ENCODE peak calls at places on chromosomes 2 and 18, in eight cellular contexts. One of them, this sample, is unnamed.

GRCh38 chr2:974054-974453 is 23.4 kb downstream of the SNTG2 start:
- DNase-seq in brain microvascular endothelial cell: no peak
- DNase-seq in ovary: no peak
- DNase-seq in foreskin fibroblast: no peak
- DNase-seq in astrocyte of the cerebellum: no peak
- DNase-seq in heart left ventricle: no peak
- DNase-seq in H1: no peak
- DNase-seq in tibial nerve: no peak
- DNase-seq in this sample: no peak

GRCh38 chr2:76019130-76019529 is 308.4 kb upstream of the GCFC2 start:
- DNase-seq in brain microvascular endothelial cell: no peak
- DNase-seq in tibial nerve: no peak
- DNase-seq in astrocyte of the cerebellum: no peak
- DNase-seq in heart left ventricle: no peak
- DNase-seq in ovary: no peak
- DNase-seq in foreskin fibroblast: no peak
- DNase-seq in H1: no peak
- DNase-seq in this sample: no peak

GRCh38 chr2:69366-70344 is 23.4 kb upstream of the FAM110C start:
- DNase-seq in H1: no peak
- DNase-seq in astrocyte of the cerebellum: no peak
- DNase-seq in ovary: no peak
- DNase-seq in tibial nerve: no peak
- DNase-seq in foreskin fibroblast: no peak
- DNase-seq in heart left ventricle: no peak
- DNase-seq in brain microvascular endothelial cell: no peak
- DNase-seq in this sample: no peak

GRCh38 chr2:101775092-101775491 is 77.6 kb downstream of the MAP4K4 start:
- DNase-seq in H1: no peak
- DNase-seq in foreskin fibroblast: no peak
- DNase-seq in ovary: no peak
- DNase-seq in heart left ventricle: no peak
- DNase-seq in brain microvascular endothelial cell: no peak
- DNase-seq in tibial nerve: no peak
- DNase-seq in astrocyte of the cerebellum: no peak
- DNase-seq in this sample: no peak

GRCh38 chr2:174330945-174331619 is 3.7 kb upstream of the SP9 start:
- DNase-seq in H1: no peak
- DNase-seq in tibial nerve: no peak
- DNase-seq in ovary: no peak
- DNase-seq in heart left ventricle: no peak
- DNase-seq in foreskin fibroblast: no peak
- DNase-seq in brain microvascular endothelial cell: no peak
- DNase-seq in astrocyte of the cerebellum: no peak
- DNase-seq in this sample: no peak

GRCh38 chr2:43224571-43225092 is 1.8 kb downstream of the ZFP36L2 start:
- DNase-seq in ovary: peak; percentile 54
- DNase-seq in tibial nerve: no peak
- DNase-seq in brain microvascular endothelial cell: peak; percentile 8
- DNase-seq in foreskin fibroblast: no peak
- DNase-seq in astrocyte of the cerebellum: no peak
- DNase-seq in heart left ventricle: no peak
- DNase-seq in H1: no peak
- DNase-seq in this sample: no peak

GRCh38 chr2:105243961-105244360 is 2.4 kb downstream of the GPR45 start:
- DNase-seq in foreskin fibroblast: no peak
- DNase-seq in brain microvascular endothelial cell: no peak
- DNase-seq in astrocyte of the cerebellum: no peak
- DNase-seq in heart left ventricle: no peak
- DNase-seq in ovary: no peak
- DNase-seq in H1: no peak
- DNase-seq in tibial nerve: no peak
- DNase-seq in this sample: no peak

GRCh38 chr2:235171511-235172130 is 219.8 kb downstream of the SH3BP4 start:
- DNase-seq in heart left ventricle: no peak
- DNase-seq in tibial nerve: no peak
- DNase-seq in astrocyte of the cerebellum: no peak
- DNase-seq in ovary: no peak
- DNase-seq in brain microvascular endothelial cell: peak; percentile 80
- DNase-seq in H1: no peak
- DNase-seq in foreskin fibroblast: peak; percentile 54
- DNase-seq in this sample: peak; percentile 44

GRCh38 chr18:12657048-12657848 is 659 bp downstream of the SPIRE1 start:
- DNase-seq in H1: no peak
- DNase-seq in heart left ventricle: peak; percentile 49
- DNase-seq in foreskin fibroblast: peak; percentile 32
- DNase-seq in tibial nerve: no peak
- DNase-seq in brain microvascular endothelial cell: peak; percentile 7
- DNase-seq in ovary: peak; percentile 47
- DNase-seq in astrocyte of the cerebellum: no peak
- DNase-seq in this sample: no peak
- H3K4me3 ChIP-seq in H1: peak overlapping the region; percentile 84
- H3K4me3 ChIP-seq in heart left ventricle: peak overlapping the region; percentile 95
- H3K4me3 ChIP-seq in foreskin fibroblast: peak overlapping the region; percentile 69
- H3K4me3 ChIP-seq in tibial nerve: peak overlapping the region; percentile 89
- H3K4me3 ChIP-seq in brain microvascular endothelial cell: peak overlapping the region; percentile 78
- H3K4me3 ChIP-seq in ovary: peak overlapping the region; percentile 85
- H3K4me3 ChIP-seq in astrocyte of the cerebellum: peak overlapping the region; percentile 64
- H3K4me3 ChIP-seq in this sample: peak overlapping the region; percentile 71

GRCh38 chr18:41954827-41955613 is at the start of gene PIK3C3:
- DNase-seq in H1: peak; percentile 88
- DNase-seq in foreskin fibroblast: peak; percentile 96
- DNase-seq in ovary: peak; percentile 96
- DNase-seq in tibial nerve: peak; percentile 93
- DNase-seq in heart left ventricle: peak; percentile 97
- DNase-seq in astrocyte of the cerebellum: peak; percentile 98
- DNase-seq in brain microvascular endothelial cell: peak; percentile 97
- DNase-seq in this sample: peak; percentile 87
- TF ChIP-seq CTCF in H1: no peak
- TF ChIP-seq CTCF in foreskin fibroblast: no peak
- TF ChIP-seq CTCF in ovary: no peak
- TF ChIP-seq CTCF in tibial nerve: no peak
- TF ChIP-seq CTCF in heart left ventricle: no peak
- TF ChIP-seq CTCF in astrocyte of the cerebellum: no peak
- TF ChIP-seq CTCF in brain microvascular endothelial cell: no peak
- TF ChIP-seq CTCF in this sample: no peak

DNA sequence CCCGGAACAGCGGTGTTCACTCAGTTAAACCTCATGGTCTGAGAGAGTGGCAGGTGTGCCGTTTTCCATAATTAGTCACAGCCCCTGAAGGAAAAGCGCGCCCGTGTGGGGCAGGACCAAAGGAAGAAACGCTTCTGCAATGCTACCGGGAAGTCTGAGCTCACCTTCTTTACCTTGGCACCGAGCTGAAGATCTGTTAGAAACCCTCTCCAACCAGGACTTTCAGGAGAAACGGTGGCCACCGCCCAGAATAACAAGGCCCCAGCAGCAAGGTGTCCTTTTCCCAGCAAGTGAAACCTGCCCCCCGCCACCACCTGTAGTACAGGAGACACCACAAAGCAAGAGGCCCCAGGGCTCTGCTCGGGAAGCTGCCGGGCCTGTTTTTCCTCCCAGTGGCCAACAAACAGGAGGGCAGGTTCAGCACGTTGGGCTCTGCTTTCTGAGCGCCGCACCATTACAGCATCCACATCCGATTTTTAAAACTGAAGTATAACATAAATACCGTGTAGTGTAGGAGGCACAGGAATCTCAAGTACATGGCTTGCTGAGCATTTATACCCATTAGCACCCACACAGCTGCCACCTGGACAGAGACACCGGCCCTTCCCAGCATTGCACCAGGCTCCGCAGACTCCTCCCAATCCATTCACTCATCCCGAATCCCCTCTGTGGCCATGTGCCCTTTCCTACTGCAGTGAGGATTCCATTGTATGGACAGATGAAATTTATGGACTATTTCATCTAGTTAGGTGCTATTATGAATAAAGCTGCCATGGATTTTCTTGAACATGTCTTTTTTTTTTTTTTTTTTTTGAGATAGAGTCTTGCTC is 121.8 kb upstream of the RIOK3 start:
- DNase-seq in astrocyte of the cerebellum: no peak
- DNase-seq in tibial nerve: no peak
- DNase-seq in H1: no peak
- DNase-seq in heart left ventricle: no peak
- DNase-seq in brain microvascular endothelial cell: no peak
- DNase-seq in ovary: no peak
- DNase-seq in foreskin fibroblast: no peak
- DNase-seq in this sample: no peak
- H3K4me3 ChIP-seq in astrocyte of the cerebellum: no peak overlapping the region
- H3K4me3 ChIP-seq in tibial nerve: no peak overlapping the region
- H3K4me3 ChIP-seq in H1: no peak overlapping the region
- H3K4me3 ChIP-seq in heart left ventricle: no peak overlapping the region
- H3K4me3 ChIP-seq in brain microvascular endothelial cell: no peak overlapping the region
- H3K4me3 ChIP-seq in ovary: no peak overlapping the region
- H3K4me3 ChIP-seq in foreskin fibroblast: no peak overlapping the region
- H3K4me3 ChIP-seq in this sample: no peak overlapping the region

GRCh38 chr2:54995553-54995952 is 54.7 kb downstream of the RTN4 start:
- DNase-seq in tibial nerve: no peak
- DNase-seq in astrocyte of the cerebellum: no peak
- DNase-seq in brain microvascular endothelial cell: no peak
- DNase-seq in heart left ventricle: no peak
- DNase-seq in foreskin fibroblast: no peak
- DNase-seq in H1: no peak
- DNase-seq in ovary: no peak
- DNase-seq in this sample: no peak

GRCh38 chr2:55000335-55000734 is 49.9 kb downstream of the RTN4 start:
- DNase-seq in foreskin fibroblast: no peak
- DNase-seq in H1: no peak
- DNase-seq in heart left ventricle: no peak
- DNase-seq in ovary: no peak
- DNase-seq in astrocyte of the cerebellum: no peak
- DNase-seq in tibial nerve: no peak
- DNase-seq in brain microvascular endothelial cell: no peak
- DNase-seq in this sample: no peak

GRCh38 chr2:54999182-54999581 is 51.1 kb downstream of the RTN4 start:
- DNase-seq in foreskin fibroblast: peak; percentile 65
- DNase-seq in heart left ventricle: no peak
- DNase-seq in H1: no peak
- DNase-seq in tibial nerve: no peak
- DNase-seq in astrocyte of the cerebellum: no peak
- DNase-seq in brain microvascular endothelial cell: peak; percentile 51
- DNase-seq in ovary: no peak
- DNase-seq in this sample: no peak

GRCh38 chr2:54997826-54998225 is 52.4 kb downstream of the RTN4 start:
- DNase-seq in tibial nerve: no peak
- DNase-seq in astrocyte of the cerebellum: no peak
- DNase-seq in H1: no peak
- DNase-seq in brain microvascular endothelial cell: no peak
- DNase-seq in heart left ventricle: no peak
- DNase-seq in foreskin fibroblast: no peak
- DNase-seq in ovary: no peak
- DNase-seq in this sample: no peak
- TF ChIP-seq CTCF in tibial nerve: no peak
- TF ChIP-seq CTCF in astrocyte of the cerebellum: no peak
- TF ChIP-seq CTCF in H1: peak; percentile 34
- TF ChIP-seq CTCF in brain microvascular endothelial cell: no peak
- TF ChIP-seq CTCF in heart left ventricle: no peak
- TF ChIP-seq CTCF in foreskin fibroblast: no peak
- TF ChIP-seq CTCF in ovary: no peak
- TF ChIP-seq CTCF in this sample: no peak

GRCh38 chr2:213086566-213086965 is 64.8 kb downstream of the IKZF2 start:
- DNase-seq in brain microvascular endothelial cell: no peak
- DNase-seq in heart left ventricle: no peak
- DNase-seq in astrocyte of the cerebellum: no peak
- DNase-seq in ovary: no peak
- DNase-seq in tibial nerve: no peak
- DNase-seq in H1: peak; percentile 13
- DNase-seq in foreskin fibroblast: no peak
- DNase-seq in this sample: no peak
- H3K4me3 ChIP-seq in brain microvascular endothelial cell: no peak overlapping the region
- H3K4me3 ChIP-seq in heart left ventricle: no peak overlapping the region
- H3K4me3 ChIP-seq in astrocyte of the cerebellum: no peak overlapping the region
- H3K4me3 ChIP-seq in ovary: no peak overlapping the region
- H3K4me3 ChIP-seq in tibial nerve: no peak overlapping the region
- H3K4me3 ChIP-seq in H1: no peak overlapping the region
- H3K4me3 ChIP-seq in foreskin fibroblast: no peak overlapping the region
- H3K4me3 ChIP-seq in this sample: no peak overlapping the region

DNA sequence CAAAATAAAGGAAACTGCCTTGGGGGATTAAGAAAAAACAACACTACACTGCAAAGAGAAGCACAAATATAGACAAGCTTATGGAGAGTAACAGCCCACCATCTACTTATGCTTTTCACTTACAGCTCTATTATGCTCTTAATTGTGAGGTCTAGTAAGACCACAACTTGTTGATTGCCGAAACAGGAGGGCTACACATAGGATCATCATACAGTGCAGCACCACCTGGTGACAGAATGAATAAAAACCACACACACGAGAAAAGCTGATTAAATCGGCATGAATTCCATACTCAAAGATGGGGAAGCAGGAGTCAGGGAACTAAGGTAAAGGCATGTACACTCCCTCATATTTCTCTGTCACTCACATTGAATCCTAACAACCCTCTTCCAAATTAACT is 259.2 kb downstream of the IKZF2 start:
- DNase-seq in heart left ventricle: no peak
- DNase-seq in astrocyte of the cerebellum: peak; percentile 22
- DNase-seq in tibial nerve: peak; percentile 7
- DNase-seq in H1: no peak
- DNase-seq in ovary: no peak
- DNase-seq in brain microvascular endothelial cell: peak; percentile 40
- DNase-seq in foreskin fibroblast: peak; percentile 28
- DNase-seq in this sample: no peak
- TF ChIP-seq CTCF in heart left ventricle: peak; percentile 9
- TF ChIP-seq CTCF in astrocyte of the cerebellum: peak; percentile 51
- TF ChIP-seq CTCF in tibial nerve: no peak
- TF ChIP-seq CTCF in H1: peak; percentile 51
- TF ChIP-seq CTCF in ovary: no peak
- TF ChIP-seq CTCF in brain microvascular endothelial cell: peak; percentile 62
- TF ChIP-seq CTCF in foreskin fibroblast: peak; percentile 53
- TF ChIP-seq CTCF in this sample: peak; percentile 65

GRCh38 chr2:189164732-189165131 is 14.8 kb downstream of the COL5A2 start:
- DNase-seq in tibial nerve: peak; percentile 60
- DNase-seq in foreskin fibroblast: peak; percentile 77
- DNase-seq in brain microvascular endothelial cell: no peak
- DNase-seq in astrocyte of the cerebellum: no peak
- DNase-seq in ovary: peak; percentile 56
- DNase-seq in heart left ventricle: no peak
- DNase-seq in H1: no peak
- DNase-seq in this sample: no peak
- H3K4me3 ChIP-seq in tibial nerve: no peak overlapping the region
- H3K4me3 ChIP-seq in foreskin fibroblast: no peak overlapping the region
- H3K4me3 ChIP-seq in brain microvascular endothelial cell: no peak overlapping the region
- H3K4me3 ChIP-seq in astrocyte of the cerebellum: no peak overlapping the region
- H3K4me3 ChIP-seq in ovary: no peak overlapping the region
- H3K4me3 ChIP-seq in heart left ventricle: no peak overlapping the region
- H3K4me3 ChIP-seq in H1: no peak overlapping the region
- H3K4me3 ChIP-seq in this sample: no peak overlapping the region